ENCODE peak calls at places on chromosomes 4 and X, in six cellular contexts. H is thoracic aorta; R is naive thymus-derived CD8-positive, alpha-beta T cell; K is gastroesophageal sphincter; S is activated CD8-positive, alpha-beta memory T cell treated with anti-CD3 and anti-CD28 coated beads, Interleukin-2, amount 10 ng/mL, durations not matched to agents 7 days and 5 days; X is CD4-positive, alpha-beta T cell. A is an unnamed sample.

GRCh38 chrX:102339312-102340298 is 92.6 kb downstream of the NXF2 start:
- ATAC-seq in H (no peak), R (peak), K (no peak), S (no peak), X (no peak), A (peak)

GRCh38 chrX:109635151-109635550 is 10.2 kb upstream of the KCNE5 start:
- ATAC-seq in H (no peak), R (no peak), K (no peak), S (no peak), X (no peak), A (peak)

GRCh38 chr4:186643501-186644315 is 79.9 kb downstream of the FAT1 start:
- ATAC-seq in H (no peak), R (no peak), K (no peak), S (no peak), X (no peak), A (peak)

GRCh38 chr4:93261207-93261606 is 567.3 kb upstream of the ATOH1 start:
- ATAC-seq in H (no peak), R (no peak), K (no peak), S (no peak), X (no peak), A (no peak)

GRCh38 chr4:137674066-137674465 is 141.8 kb upstream of the PCDH18 start:
- ATAC-seq in H (no peak), R (no peak), K (no peak), S (no peak), X (no peak), A (peak)

GRCh38 chrX:95878874-95879273 is 805.8 kb upstream of the DIAPH2 start:
- ATAC-seq in H (no peak), R (no peak), K (no peak), S (no peak), X (no peak), A (no peak)

GRCh38 chrX:40063555-40063954 is 34.2 kb downstream of the BCOR start:
- ATAC-seq in H (no peak), R (no peak), K (no peak), S (no peak), X (no peak), A (no peak)

GRCh38 chr4:80171251-80171650 is 26.1 kb upstream of the PRDM8 start:
- ATAC-seq in H (no peak), R (no peak), K (no peak), S (no peak), X (no peak), A (no peak)

GRCh38 chrX:139784788-139785187 is 76.8 kb upstream of the MCF2 start:
- ATAC-seq in H (no peak), R (no peak), K (no peak), S (no peak), X (no peak), A (no peak)

GRCh38 chr4:177862541-177863176 is 420.4 kb upstream of the AGA start:
- ATAC-seq in H (no peak), R (no peak), K (no peak), S (no peak), X (no peak), A (no peak)

GRCh38 chr4:146890301-146890700 is 55.4 kb downstream of the TTC29 start:
- ATAC-seq in H (no peak), R (no peak), K (no peak), S (no peak), X (no peak), A (no peak)

A was measured in SK-N-SH treated with all-trans-retinoic acid at 6 μM for 48 hours.